ENCODE peak calls at places on chromosomes 1 and 21, in five cellular contexts. I, F, P, M and S are unnamed samples.

GRCh38 chr1:94553323-94553730 is 11.8 kb upstream of the F3 start:
- DNase-seq in I (no peak), F (no peak), P (no peak), M (peak), S (no peak)

GRCh38 chr21:35111531-35111930 is 62.4 kb upstream of the RUNX1 start:
- DNase-seq in I (no peak), F (no peak), P (no peak), M (no peak), S (no peak)

GRCh38 chr1:243346481-243346880 is 90.6 kb downstream of the SDCCAG8 start:
- DNase-seq in I (no peak), F (no peak), P (no peak), M (no peak), S (no peak)

GRCh38 chr1:151898519-151898991 is 10.8 kb downstream of the THEM4 start:
- DNase-seq in I (no peak), F (no peak), P (no peak), M (no peak), S (no peak)

GRCh38 chr21:36513430-36513829 is 33.5 kb upstream of the CLDN14 start:
- DNase-seq in I (no peak), F (no peak), P (no peak), M (no peak), S (no peak)

GRCh38 chr1:85864727-85865126 is 156.5 kb upstream of the ZNHIT6 start:
- DNase-seq in I (no peak), F (no peak), P (no peak), M (no peak), S (no peak)

GRCh38 chr1:222996307-222996983 is 146.6 kb downstream of the TLR5 start:
- DNase-seq in I (no peak), F (no peak), P (no peak), M (no peak), S (no peak)

GRCh38 chr1:233328661-233329498 is 1.4 kb downstream of the MAP3K21 start:
- DNase-seq in I (no peak), F (no peak), P (no peak), M (no peak), S (no peak)

GRCh38 chr1:205286335-205286950 is 35.1 kb downstream of the NUAK2 start:
- DNase-seq in I (no peak), F (no peak), P (peak), M (no peak), S (no peak)

GRCh38 chr1:113835686-113836290 is 23.5 kb upstream of the RSBN1 start:
- DNase-seq in I (peak), F (peak), P (no peak), M (peak), S (no peak)

GRCh38 chr21:43339668-43340067 is 87.3 kb downstream of the SIK1 start:
- DNase-seq in I (no peak), F (no peak), P (no peak), M (no peak), S (no peak)

GRCh38 chr1:76012341-76013208 is 62.0 kb upstream of the ST6GALNAC3 start:
- DNase-seq in I (no peak), F (no peak), P (no peak), M (no peak), S (no peak)

GRCh38 chr1:31666290-31666963 is 21.8 kb upstream of the PEF1 start:
- DNase-seq in I (no peak), F (no peak), P (no peak), M (no peak), S (no peak)

GRCh38 chr21:21973806-21974205 is 975.6 kb downstream of the NCAM2 start:
- DNase-seq in I (no peak), F (no peak), P (no peak), M (no peak), S (no peak)

GRCh38 chr1:15331180-15331579 is 78.5 kb upstream of the EFHD2 start:
- DNase-seq in I (no peak), F (no peak), P (no peak), M (no peak), S (no peak)

GRCh38 chr1:227733751-227734545 is 1.2 kb downstream of the JMJD4 start:
- DNase-seq in I (no peak), F (no peak), P (no peak), M (no peak), S (no peak)

GRCh38 chr1:153649867-153650235 is 8.7 kb upstream of the SNAPIN start:
- DNase-seq in I (no peak), F (no peak), P (no peak), M (no peak), S (no peak)

GRCh38 chr1:2070800-2071530 is 20.8 kb downstream of the PRKCZ start:
- DNase-seq in I (no peak), F (no peak), P (no peak), M (no peak), S (no peak)

GRCh38 chr1:213914351-213914750 is 73.4 kb upstream of the PROX1 start:
- DNase-seq in I (no peak), F (no peak), P (no peak), M (no peak), S (no peak)

GRCh38 chr1:69737527-69738176 is 169.9 kb downstream of the LRRC7 start:
- DNase-seq in I (peak), F (peak), P (peak), M (peak), S (peak)

DNA sequence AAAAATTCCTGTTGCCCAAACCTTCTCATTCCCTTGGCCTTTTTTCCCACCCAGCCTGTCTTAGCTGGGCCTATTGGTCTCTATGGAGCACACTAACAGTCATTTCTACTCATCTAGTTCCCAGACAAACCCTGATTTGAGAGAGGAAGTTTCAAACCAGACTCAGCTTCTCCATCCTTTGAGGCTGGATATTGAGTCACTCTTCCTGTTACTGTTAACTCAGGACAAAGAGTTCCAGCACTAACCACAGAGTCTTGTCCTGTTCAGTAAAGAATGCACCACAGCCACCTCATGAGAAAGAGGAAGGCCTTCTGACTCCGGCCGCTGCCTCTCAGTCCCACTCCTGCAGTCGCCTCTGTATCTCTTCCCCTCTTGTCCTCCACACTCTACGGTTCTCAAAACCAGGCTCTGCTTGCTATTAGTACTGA is 137.8 kb downstream of the PTPRC start:
- DNase-seq in I (no peak), F (no peak), P (no peak), M (no peak), S (no peak)
- H3K9ac ChIP-seq in I (no peak), F (no peak), P (no peak), M (no peak), S (no peak)

DNA sequence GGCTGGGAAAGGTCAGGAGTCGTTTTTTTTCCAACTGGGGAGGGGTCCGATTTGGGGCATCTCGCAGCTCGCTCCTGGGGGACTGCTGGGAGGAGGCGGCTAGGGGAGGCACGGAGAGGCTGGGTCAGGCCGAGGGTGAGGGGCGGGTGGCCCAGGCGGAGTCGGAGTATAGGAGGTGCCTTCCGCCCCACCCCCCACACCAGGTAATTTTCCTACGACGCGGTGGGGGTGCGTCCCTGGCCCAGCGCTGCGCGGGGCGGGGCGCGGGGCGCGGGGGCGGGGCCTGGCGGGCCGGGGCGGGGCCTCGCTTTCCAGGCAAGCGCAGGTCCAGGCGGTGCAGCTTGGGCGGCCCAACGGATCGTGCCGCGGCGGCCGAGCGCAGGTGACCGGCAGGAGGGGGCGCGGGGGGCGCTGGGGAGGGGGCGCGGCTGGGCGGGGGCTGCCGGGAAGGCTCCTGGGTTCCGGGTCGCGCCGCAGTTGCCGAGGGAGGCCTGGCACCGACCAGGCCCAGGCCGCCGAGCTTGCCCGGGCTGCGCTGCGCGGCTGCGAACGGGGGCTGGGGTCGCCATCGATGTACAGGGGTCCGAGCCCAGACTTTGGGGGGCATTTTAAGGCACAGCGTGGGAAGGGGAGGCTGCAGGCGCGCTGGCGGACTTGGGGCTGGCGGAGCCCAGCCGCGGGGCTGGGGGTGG is at the start of gene FBXO44:
- DNase-seq in I (no peak), F (peak), P (no peak), M (peak), S (peak)
- TF ChIP-seq SP1 in I (no peak), F (no peak), P (no peak), M (no peak), S (peak)

GRCh38 chr1:7664893-7665250 is 106.2 kb upstream of the VAMP3 start:
- DNase-seq in I (no peak), F (no peak), P (no peak), M (no peak), S (no peak)

GRCh38 chr1:7670334-7671145 is 100.6 kb upstream of the VAMP3 start:
- DNase-seq in I (no peak), F (no peak), P (no peak), M (no peak), S (no peak)

GRCh38 chr1:7669559-7670208 is 101.4 kb upstream of the VAMP3 start:
- DNase-seq in I (peak), F (peak), P (no peak), M (peak), S (peak)

GRCh38 chr1:7666249-7666648 is 104.8 kb upstream of the VAMP3 start:
- DNase-seq in I (no peak), F (no peak), P (no peak), M (no peak), S (no peak)

GRCh38 chr1:7667625-7668218 is 103.4 kb upstream of the VAMP3 start:
- DNase-seq in I (peak), F (peak), P (peak), M (peak), S (peak)
- H3K9ac ChIP-seq in I (no peak), F (no peak), P (no peak), M (no peak), S (no peak)

GRCh38 chr1:107637101-107637500 is 327.9 kb downstream of the VAV3 start:
- DNase-seq in I (no peak), F (no peak), P (no peak), M (no peak), S (no peak)
- TF ChIP-seq SP1 in I (no peak), F (no peak), P (no peak), M (no peak), S (no peak)

DNA sequence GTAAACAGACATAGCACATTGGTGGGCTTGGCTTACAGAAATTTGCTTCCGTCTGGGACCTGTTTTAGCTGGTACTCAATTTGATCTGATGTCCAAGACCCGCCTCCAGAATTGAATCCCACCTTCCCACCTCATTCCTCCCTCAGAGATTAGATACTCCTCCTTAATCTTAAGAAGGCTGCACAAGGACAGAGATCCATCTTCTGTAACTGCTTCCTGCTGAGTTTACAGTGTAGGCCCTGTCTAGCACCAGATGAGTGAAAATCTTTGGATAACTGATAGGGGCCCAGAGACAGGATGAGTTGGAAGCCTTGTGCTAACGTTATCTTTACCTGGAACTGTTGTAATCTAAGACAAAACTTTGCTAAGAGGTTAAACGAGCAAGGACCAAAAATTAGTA is 26.9 kb downstream of the SUCO start:
- DNase-seq in I (no peak), F (no peak), P (no peak), M (no peak), S (no peak)
- H3K9ac ChIP-seq in I (no peak), F (no peak), P (no peak), M (no peak), S (no peak)

DNA sequence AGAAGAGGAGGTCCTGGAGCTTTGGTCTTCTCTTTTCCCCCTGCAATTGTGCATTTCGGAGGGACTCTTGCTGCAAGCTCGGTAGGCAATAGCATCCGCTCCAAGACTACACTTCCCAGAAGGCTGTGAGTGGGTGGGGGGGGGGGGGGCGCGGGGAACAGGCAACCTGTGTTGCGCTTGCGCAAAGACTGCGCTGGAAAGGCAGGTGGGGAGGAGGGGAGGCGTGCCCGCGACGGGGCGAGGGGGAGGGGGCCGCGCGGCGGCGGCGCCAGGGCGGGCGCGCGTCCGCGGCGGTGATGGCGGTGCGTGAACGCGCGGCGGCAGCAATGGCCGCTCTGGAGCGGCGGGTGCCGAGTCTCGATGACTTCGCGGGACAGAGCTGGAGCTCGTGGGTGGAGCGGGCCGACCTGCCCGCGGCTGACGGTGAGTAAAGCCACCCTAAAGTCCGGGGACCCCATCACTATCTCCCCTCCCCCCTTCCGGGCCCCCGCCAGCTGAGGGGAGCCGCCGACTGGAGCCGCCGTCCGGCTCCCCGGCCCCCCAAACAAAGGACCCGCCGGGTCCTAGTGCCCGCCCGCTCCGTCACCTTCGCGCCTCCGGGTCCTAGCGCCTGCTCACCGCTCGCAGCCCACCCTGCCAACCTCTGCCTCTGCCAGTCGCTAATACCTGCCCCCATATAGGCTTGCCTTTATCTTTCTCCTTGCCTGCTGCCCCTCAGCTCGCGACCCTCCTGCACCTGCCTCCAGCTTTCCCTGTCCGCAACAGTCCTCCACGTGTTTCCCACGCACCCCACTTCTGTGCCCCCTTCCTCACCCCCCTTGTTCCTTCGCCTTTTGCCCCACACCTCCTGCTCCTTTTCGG is at the start of gene ATXN7L2:
- DNase-seq in I (peak), F (peak), P (peak), M (peak), S (no peak)
- TF ChIP-seq SP1 in I (peak), F (peak), P (peak), M (no peak), S (peak)

DNA sequence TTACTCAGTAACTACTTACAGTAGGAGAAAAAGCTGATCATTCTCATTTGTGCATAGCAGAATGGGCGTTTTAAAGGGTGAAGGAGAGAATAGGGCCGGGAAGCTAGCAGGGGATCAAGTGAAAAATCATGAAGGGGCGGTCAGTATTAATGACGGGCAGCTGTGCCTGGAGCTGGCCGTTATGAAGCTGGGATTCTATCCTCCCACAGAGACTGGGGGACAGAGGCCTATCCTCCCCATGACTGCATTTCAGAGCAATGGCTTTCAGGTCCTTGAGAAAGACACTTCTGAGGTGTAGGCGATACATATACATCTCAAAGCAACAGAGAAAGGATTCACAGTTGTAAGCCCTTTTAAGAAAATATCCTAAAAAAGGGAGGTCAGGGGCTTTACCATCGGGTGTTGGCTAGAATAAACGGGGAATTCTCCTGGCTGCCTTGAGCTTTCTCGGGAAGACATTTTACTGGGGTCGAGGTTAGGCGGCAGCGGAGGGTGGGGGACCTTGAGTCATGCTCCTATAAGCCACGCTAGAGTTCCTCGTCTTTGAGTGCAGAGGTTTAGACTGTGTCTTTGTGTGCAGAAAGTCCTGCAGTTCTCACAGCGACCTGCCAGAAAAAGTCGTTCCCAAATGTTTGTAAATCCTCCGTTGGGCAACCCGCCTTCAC is 564 bp upstream of the MTARC2 start:
- DNase-seq in I (no peak), F (no peak), P (no peak), M (no peak), S (no peak)
- H3K9ac ChIP-seq in I (peak), F (no peak), P (no peak), M (peak), S (peak)

DNA sequence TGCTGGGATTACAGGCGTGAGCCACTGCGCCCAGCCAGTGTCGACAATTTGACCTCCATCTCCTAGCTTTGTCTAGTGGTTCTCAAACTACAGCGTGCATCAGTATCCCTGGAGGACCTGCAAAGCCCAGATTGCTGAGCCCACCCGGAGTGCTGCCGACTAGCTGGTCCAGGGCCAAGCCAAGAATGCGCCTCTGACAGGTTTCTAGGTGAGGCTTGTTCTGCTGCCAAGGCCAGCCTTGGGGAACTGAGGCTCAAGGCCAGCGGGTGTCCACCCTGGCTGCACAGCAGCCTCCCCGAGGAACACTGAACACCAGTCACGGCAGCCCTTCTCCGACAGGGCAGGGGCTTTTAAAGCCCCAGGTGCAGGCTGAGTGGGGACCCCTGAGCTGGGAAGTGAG is 9.8 kb upstream of the PTTG1IP start:
- DNase-seq in I (no peak), F (no peak), P (no peak), M (no peak), S (no peak)
- TF ChIP-seq SP1 in I (no peak), F (no peak), P (no peak), M (no peak), S (no peak)

DNA sequence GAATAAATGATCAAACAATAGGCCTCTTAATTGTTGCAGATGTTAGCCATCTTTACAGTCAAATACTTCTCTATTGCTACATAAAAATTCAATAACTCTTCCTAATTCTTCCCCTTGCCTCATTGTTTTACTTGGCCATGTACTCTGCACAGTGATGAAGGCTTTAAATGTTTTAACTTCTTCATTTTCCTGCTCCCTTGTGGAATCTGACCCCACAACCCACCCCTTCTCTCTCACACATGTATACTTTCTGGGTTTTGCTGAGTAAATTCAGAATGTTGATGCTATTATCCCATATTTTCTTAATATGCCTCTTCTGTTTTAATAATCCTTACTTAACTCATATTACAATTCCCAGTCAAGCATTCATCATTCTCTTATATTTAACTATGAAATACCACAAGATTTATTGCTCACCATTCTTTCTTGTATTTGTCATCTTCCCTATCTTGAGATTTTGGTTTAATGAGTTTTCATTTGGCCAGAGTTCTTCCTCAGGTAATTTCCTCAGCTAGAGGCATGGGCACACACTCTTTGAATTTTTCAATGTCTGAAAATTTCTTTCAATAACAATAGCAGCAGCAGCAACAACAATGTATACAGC is 327.8 kb upstream of the USP24 start:
- DNase-seq in I (no peak), F (no peak), P (no peak), M (no peak), S (no peak)
- H3K9ac ChIP-seq in I (no peak), F (no peak), P (no peak), M (no peak), S (no peak)

DNA sequence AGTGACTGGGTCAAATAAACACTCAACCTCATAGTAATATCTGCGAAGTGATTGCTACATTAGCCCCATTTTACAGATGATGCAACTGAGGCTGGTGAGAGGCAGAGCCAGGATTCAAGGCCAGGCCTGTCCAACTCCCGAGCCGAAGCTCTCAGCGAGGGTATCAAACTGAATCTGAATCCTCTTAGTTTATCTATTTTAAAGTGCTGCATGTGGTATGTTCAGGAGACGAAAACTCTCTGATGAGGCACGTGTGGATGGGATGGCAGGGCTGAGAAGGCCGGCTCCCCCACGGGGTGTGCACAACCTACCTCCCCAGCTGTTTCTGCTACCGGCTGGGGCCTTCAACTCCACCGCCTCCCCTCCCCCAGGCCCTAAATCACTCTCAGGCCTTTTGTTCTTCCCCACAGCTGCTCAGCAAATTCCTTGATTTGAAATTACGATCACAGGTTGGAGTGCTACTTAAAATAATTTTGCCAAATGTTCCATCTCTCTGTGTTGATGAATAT is 171.8 kb downstream of the TOMM20 start:
- DNase-seq in I (no peak), F (peak), P (no peak), M (peak), S (no peak)
- TF ChIP-seq SP1 in I (no peak), F (no peak), P (no peak), M (no peak), S (no peak)